ENCODE peak calls at places on chromosomes 4 and X, in five cellular contexts. X is HFF-Myc, M is OCI-LY7, Z is astrocyte of the spinal cord, B is dorsolateral prefrontal cortex. D is an unnamed sample.

GRCh38 chrX:12972867-12973560 is 1.9 kb upstream of the TMSB4X start:
- DNase-seq in X (no peak), B (no peak), M (no peak), Z (no peak), D (no peak)

GRCh38 chrX:127459784-127460183 is 592.4 kb downstream of the ACTRT1 start:
- DNase-seq in Z (no peak), M (no peak), B (no peak), X (no peak), D (no peak)

GRCh38 chrX:10158279-10158939 is 1.6 kb downstream of the CLCN4 start:
- DNase-seq in B (peak), X (no peak), Z (no peak), M (peak), D (no peak)

GRCh38 chrX:24526616-24527015 is 61.5 kb downstream of the PDK3 start:
- DNase-seq in M (no peak), B (no peak), Z (no peak), X (no peak), D (no peak)

GRCh38 chrX:141632124-141632523 is 42.6 kb downstream of the SPANXA2 start:
- DNase-seq in X (no peak), B (no peak), M (no peak), Z (peak), D (peak)

GRCh38 chr4:126890994-126891393 is 741.8 kb upstream of the INTU start:
- DNase-seq in Z (peak), M (no peak), B (no peak), X (peak), D (peak)

GRCh38 chrX:139077303-139078131 is 366.0 kb upstream of the FGF13 start:
- DNase-seq in X (no peak), Z (peak), M (no peak), B (no peak), D (peak)

GRCh38 chrX:118226060-118226428 is 109.4 kb upstream of the KLHL13 start:
- DNase-seq in M (peak), B (no peak), X (no peak), Z (no peak), D (peak)

GRCh38 chr4:111808174-111808573 is 337.1 kb upstream of the FAM241A start:
- DNase-seq in Z (no peak), M (no peak), B (no peak), X (no peak), D (no peak)

GRCh38 chr4:107665001-107665400 is 55.0 kb downstream of the PAPSS1 start:
- DNase-seq in X (no peak), Z (peak), M (no peak), B (no peak), D (no peak)

GRCh38 chr4:85298037-85298436 is 176.9 kb upstream of the ARHGAP24 start:
- DNase-seq in M (no peak), Z (no peak), B (no peak), X (no peak), D (no peak)

GRCh38 chrX:48487362-48487785 is 11.4 kb downstream of the FTSJ1 start:
- DNase-seq in X (peak), B (no peak), M (no peak), Z (peak), D (peak)

GRCh38 chr4:157280673-157281072 is 60.1 kb downstream of the GRIA2 start:
- DNase-seq in B (no peak), M (no peak), Z (no peak), X (no peak), D (no peak)

GRCh38 chr4:121951570-121952110 is at the start of gene TRPC3:
- DNase-seq in Z (peak), M (peak), B (no peak), X (no peak), D (no peak)

GRCh38 chr4:866761-867390 is 40.9 kb upstream of the CPLX1 start:
- DNase-seq in B (no peak), M (no peak), Z (peak), X (no peak), D (no peak)

GRCh38 chrX:113512700-113513395 is 672.2 kb upstream of the AMOT start:
- DNase-seq in M (no peak), Z (peak), X (no peak), B (no peak), D (peak)

GRCh38 chr4:139920552-139920951 is 233.4 kb downstream of the MAML3 start:
- DNase-seq in M (no peak), Z (no peak), B (no peak), X (no peak), D (no peak)

GRCh38 chrX:154602766-154603437 is 16.2 kb downstream of the CTAG1B start:
- DNase-seq in B (no peak), Z (no peak), X (no peak), M (no peak), D (no peak)

GRCh38 chrX:55488268-55488558 is 1.4 kb downstream of the USP51 start:
- DNase-seq in B (no peak), Z (no peak), X (no peak), M (no peak), D (no peak)

GRCh38 chr4:112296949-112297483 is at the start of gene ALPK1:
- DNase-seq in X (peak), B (no peak), Z (peak), M (peak), D (peak)

GRCh38 chr4:179307297-179308136 is 1865.3 kb upstream of the AGA start:
- DNase-seq in B (no peak), Z (peak), M (peak), X (no peak), D (peak)

GRCh38 chr4:151887151-151887815 is 126.5 kb upstream of the GATB start:
- DNase-seq in M (no peak), B (no peak), X (no peak), Z (peak), D (peak)

GRCh38 chrX:110138557-110138956 is 135.6 kb downstream of the TMEM164 start:
- DNase-seq in Z (no peak), M (no peak), B (no peak), X (no peak), D (no peak)

GRCh38 chrX:53445977-53446376 is 11.8 kb upstream of the HSD17B10 start:
- DNase-seq in M (no peak), B (no peak), X (no peak), Z (peak), D (peak)

GRCh38 chr4:126778348-126778747 is 854.4 kb upstream of the INTU start:
- DNase-seq in X (no peak), B (no peak), Z (peak), M (no peak), D (peak)

GRCh38 chr4:181517521-181517920 is 725.7 kb upstream of the TENM3 start:
- DNase-seq in M (no peak), X (no peak), B (no peak), Z (no peak), D (no peak)

GRCh38 chr4:69239777-69240176 is 25.2 kb upstream of the UGT2B11 start:
- DNase-seq in X (no peak), M (no peak), B (no peak), Z (no peak), D (no peak)

GRCh38 chr4:17260395-17260907 is 251.4 kb downstream of the QDPR start:
- DNase-seq in X (no peak), M (no peak), B (no peak), Z (no peak), D (no peak)

GRCh38 chr4:76579596-76580375 is 144.8 kb downstream of the SHROOM3 start:
- DNase-seq in B (no peak), X (no peak), Z (no peak), M (no peak), D (no peak)

GRCh38 chrX:55750256-55750655 is 32.7 kb downstream of the RRAGB start:
- DNase-seq in M (no peak), Z (no peak), B (no peak), X (no peak), D (no peak)

GRCh38 chrX:138945219-138945618 is 233.7 kb upstream of the FGF13 start:
- DNase-seq in B (no peak), M (no peak), X (no peak), Z (no peak), D (peak)

GRCh38 chrX:65266482-65266881 is 268.1 kb downstream of the LAS1L start:
- DNase-seq in Z (no peak), M (no peak), X (no peak), B (no peak), D (no peak)

GRCh38 chr4:107034982-107035710 is 967 bp downstream of the DKK2 start:
- DNase-seq in M (no peak), Z (peak), X (no peak), B (no peak), D (peak)

GRCh38 chrX:31547416-31547815 is 475.6 kb upstream of the FTHL17 start:
- DNase-seq in X (no peak), Z (peak), M (no peak), B (no peak), D (no peak)

GRCh38 chrX:148661035-148661434 is 160.6 kb downstream of the AFF2 start:
- DNase-seq in B (no peak), X (no peak), M (no peak), Z (peak), D (peak)

GRCh38 chr4:119664168-119664907 is 35.7 kb upstream of the PDE5A start:
- DNase-seq in Z (no peak), M (no peak), B (no peak), X (no peak), D (no peak)
- H3K4me3 ChIP-seq in Z (no peak), M (no peak), B (no peak), X (no peak), D (no peak)

GRCh38 chr4:37982736-37983135 is 22.5 kb downstream of the PTTG2 start:
- DNase-seq in X (no peak), B (no peak), Z (no peak), M (no peak), D (no peak)
- TF ChIP-seq CTCF in X (no peak), B (no peak), Z (no peak), M (peak), D (no peak)

DNA sequence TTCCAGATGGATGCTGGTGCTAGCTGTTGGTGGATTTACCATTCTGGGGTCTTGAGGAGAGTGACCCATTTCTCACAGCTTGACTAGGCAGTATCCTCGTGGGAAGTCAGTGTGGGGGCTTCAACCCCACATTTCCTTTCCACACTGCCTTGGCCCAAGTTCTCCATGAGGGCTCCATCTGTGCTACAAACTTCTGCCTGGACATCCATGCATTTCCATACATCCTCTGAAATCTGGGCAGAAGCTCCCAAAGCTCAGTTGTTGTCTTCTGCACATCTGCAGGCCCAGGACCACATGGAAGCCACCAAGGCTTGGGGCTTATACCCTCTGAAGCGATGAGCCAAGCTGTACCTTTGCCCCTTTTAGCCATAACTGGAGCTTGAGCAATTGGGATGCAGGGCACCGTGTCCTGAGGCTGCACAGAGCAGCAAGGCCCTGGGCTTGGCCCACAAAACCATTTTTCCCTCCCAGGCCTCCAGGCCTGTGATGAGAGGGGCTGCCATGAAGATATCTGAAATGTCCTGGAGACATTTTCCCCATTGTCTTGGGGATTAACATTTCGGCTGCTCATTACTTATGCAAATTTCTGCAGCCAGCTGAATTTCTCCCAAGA is 248.7 kb upstream of the ANKRD50 start:
- DNase-seq in M (peak), B (no peak), Z (no peak), X (no peak), D (no peak)
- H3K4me3 ChIP-seq in M (no peak), B (no peak), Z (no peak), X (no peak), D (no peak)

GRCh38 chrX:132023896-132024386 is 839 bp downstream of the STK26 start:
- DNase-seq in M (peak), X (no peak), Z (no peak), B (no peak), D (no peak)

GRCh38 chrX:132023117-132023895 is at the start of gene STK26:
- DNase-seq in M (peak), X (no peak), B (no peak), Z (peak), D (peak)

GRCh38 chrX:132022863-132023116 is 312 bp upstream of the STK26 start:
- DNase-seq in X (no peak), M (no peak), B (no peak), Z (no peak), D (no peak)

GRCh38 chrX:132025085-132025484 is 2.0 kb downstream of the STK26 start:
- DNase-seq in X (no peak), M (no peak), B (no peak), Z (no peak), D (no peak)

DNA sequence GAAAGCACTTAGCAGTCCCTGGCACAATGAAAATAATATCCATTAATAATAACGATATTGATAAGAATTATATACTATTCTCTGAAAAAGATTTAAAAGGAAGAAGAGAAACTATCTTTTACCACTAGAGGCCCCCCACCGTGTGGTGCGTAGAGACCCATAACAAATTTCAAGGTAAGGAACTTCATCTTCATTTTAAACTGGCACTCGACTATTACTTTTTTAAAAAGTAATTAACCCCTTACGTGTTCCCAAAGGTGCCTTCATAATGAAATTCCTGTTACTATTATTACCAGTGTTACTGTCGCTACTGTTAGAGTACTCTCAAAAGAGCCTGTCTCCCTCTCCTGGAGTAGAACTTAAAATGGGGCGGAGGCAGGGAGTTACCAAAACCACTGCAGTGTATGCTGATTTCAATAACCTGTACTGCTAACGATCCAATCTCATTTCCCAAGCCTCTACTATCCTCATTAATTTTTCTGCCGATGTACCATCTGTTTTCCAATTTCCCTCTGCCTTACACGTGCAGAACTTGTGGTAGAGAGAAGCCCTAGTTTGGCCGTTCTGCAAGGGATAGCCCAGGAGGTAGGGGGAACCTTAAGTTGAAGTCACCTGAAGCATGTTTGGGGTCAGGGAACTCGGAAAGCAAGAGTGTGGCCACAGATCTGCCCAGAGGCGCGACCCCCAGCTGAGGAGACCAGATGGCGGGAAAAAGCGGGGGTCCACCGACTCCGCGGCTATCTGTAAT is 813 bp upstream of the STK26 start:
- DNase-seq in M (peak), X (no peak), B (no peak), Z (peak), D (no peak)
- TF ChIP-seq CTCF in M (peak), X (peak), B (no peak), Z (peak), D (no peak)

DNA sequence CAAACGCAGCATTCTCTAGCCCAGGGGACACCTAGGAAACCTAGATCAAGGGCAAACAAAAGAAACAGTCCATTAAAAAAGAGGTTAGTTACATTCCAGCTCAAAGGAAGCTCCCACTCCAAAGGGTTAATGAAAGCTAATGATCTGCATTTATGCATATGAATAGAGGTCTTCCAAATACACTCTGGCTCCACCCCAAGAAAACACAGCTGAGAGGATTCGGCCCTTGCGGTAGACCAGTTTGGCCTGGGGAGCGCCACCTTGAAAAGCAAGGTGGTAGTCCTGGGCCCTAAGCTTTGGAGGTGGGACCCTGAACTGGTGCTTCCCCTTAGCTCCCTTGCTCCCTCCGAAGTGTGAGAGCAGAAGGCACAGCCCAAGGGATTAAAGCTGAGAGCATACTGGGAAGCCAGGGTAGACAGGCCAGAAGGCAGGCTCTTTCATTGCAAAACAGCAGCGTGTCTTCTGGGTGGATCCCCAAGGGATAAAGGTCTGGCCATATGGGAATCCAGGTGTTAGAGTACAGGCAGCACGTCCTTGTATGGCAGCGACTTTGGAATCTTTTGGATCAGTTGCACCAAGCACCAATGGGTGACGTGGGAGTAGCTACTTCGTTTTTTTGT is 3.7 kb downstream of the GABRQ start:
- DNase-seq in X (no peak), M (no peak), B (no peak), Z (no peak), D (no peak)
- H3K4me3 ChIP-seq in X (no peak), M (no peak), B (no peak), Z (no peak), D (no peak)

DNA sequence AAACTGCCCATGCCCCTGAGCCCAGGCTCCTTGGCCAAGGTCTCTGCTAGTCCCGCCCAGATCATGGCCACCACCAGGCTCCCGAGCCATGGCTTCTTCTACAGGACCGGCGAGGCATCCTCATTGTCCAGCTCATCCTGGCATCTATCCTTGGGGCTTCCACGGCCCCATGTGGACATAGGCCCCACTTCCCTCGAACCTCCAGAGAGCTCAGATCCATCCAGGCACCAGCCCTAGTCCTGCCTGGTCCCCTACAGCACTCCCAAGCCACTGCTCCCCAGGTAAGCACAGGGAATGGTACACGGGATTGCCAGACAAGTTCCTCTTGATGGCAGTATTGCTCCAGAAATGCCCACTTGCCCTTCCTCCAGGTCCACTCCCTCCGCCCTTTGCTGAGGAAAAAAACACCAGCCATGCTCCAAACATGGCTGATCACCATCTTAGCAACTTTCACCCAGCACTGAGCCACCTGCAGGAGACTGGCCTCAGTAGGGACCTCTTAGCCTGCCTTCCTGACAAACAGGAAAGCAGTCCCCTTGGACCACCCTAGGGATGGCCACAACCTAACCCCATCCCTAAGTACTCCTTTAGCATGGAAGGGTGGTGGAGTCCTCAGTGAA is 272.1 kb upstream of the AGTR2 start:
- DNase-seq in M (peak), X (no peak), Z (peak), B (peak), D (peak)
- TF ChIP-seq CTCF in M (no peak), X (no peak), Z (no peak), B (peak), D (peak)

DNA sequence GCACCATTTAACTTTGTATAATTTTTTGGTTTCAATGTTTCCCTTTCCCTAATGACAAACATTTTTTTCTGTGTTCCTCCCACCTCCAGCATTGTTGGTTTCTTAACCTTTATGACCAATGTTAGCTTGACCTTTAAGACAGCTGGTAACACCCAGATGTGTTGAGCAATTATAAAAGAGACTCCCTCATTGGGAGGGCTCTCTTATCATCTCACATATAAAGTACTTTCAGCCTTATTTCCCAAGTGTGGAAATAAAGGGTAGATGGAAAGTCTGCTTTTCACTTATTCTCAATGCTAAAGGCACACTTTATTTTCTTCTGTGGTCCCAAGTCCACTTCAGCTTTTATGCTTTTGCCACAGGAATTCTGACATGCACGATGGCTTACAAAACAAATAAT is 1420.4 kb downstream of the RAPGEF2 start:
- DNase-seq in B (no peak), M (no peak), X (no peak), Z (peak), D (no peak)
- H3K4me3 ChIP-seq in B (no peak), M (no peak), X (no peak), Z (no peak), D (no peak)